ENCODE peak calls at places on chromosome 6, in eight cellular contexts. One of them, this sample, is unnamed.

GRCh38 chr6:113953346-113953745 is 17.6 kb downstream of the HDAC2 start:
- DNase-seq in transverse colon: no peak
- DNase-seq in spleen: no peak
- DNase-seq in esophagus muscularis mucosa: no peak
- DNase-seq in prostate gland: no peak
- DNase-seq in heart left ventricle: no peak
- DNase-seq in suprapubic skin: no peak
- DNase-seq in H1: no peak
- DNase-seq in this sample: no peak

GRCh38 chr6:141394125-141394536 is 738.6 kb upstream of the GJE1 start:
- DNase-seq in prostate gland: no peak
- DNase-seq in spleen: no peak
- DNase-seq in heart left ventricle: no peak
- DNase-seq in suprapubic skin: no peak
- DNase-seq in transverse colon: no peak
- DNase-seq in H1: no peak
- DNase-seq in esophagus muscularis mucosa: no peak
- DNase-seq in this sample: no peak

GRCh38 chr6:132919476-132919875 is 105.1 kb downstream of the RPS12 start:
- DNase-seq in H1: no peak
- DNase-seq in transverse colon: peak
- DNase-seq in esophagus muscularis mucosa: no peak
- DNase-seq in prostate gland: peak
- DNase-seq in heart left ventricle: peak
- DNase-seq in spleen: no peak
- DNase-seq in suprapubic skin: no peak
- DNase-seq in this sample: no peak

GRCh38 chr6:146827216-146827928 is 228.6 kb downstream of the ADGB start:
- DNase-seq in heart left ventricle: no peak
- DNase-seq in spleen: no peak
- DNase-seq in prostate gland: no peak
- DNase-seq in suprapubic skin: no peak
- DNase-seq in esophagus muscularis mucosa: no peak
- DNase-seq in transverse colon: no peak
- DNase-seq in H1: no peak
- DNase-seq in this sample: no peak

GRCh38 chr6:169008641-169009040 is 245.0 kb downstream of the THBS2 start:
- DNase-seq in esophagus muscularis mucosa: peak
- DNase-seq in suprapubic skin: no peak
- DNase-seq in H1: no peak
- DNase-seq in heart left ventricle: no peak
- DNase-seq in prostate gland: no peak
- DNase-seq in spleen: no peak
- DNase-seq in transverse colon: no peak
- DNase-seq in this sample: no peak

GRCh38 chr6:28648878-28649375 is 123.2 kb downstream of the GPX5 start:
- DNase-seq in spleen: no peak
- DNase-seq in transverse colon: no peak
- DNase-seq in prostate gland: no peak
- DNase-seq in esophagus muscularis mucosa: no peak
- DNase-seq in suprapubic skin: no peak
- DNase-seq in heart left ventricle: no peak
- DNase-seq in H1: peak
- DNase-seq in this sample: no peak

GRCh38 chr6:109799664-109800063 is 108.6 kb downstream of the FIG4 start:
- DNase-seq in heart left ventricle: no peak
- DNase-seq in transverse colon: no peak
- DNase-seq in spleen: no peak
- DNase-seq in suprapubic skin: no peak
- DNase-seq in H1: no peak
- DNase-seq in prostate gland: no peak
- DNase-seq in esophagus muscularis mucosa: no peak
- DNase-seq in this sample: no peak

GRCh38 chr6:110712238-110712637 is 103.0 kb downstream of the CDK19 start:
- DNase-seq in heart left ventricle: no peak
- DNase-seq in H1: no peak
- DNase-seq in transverse colon: no peak
- DNase-seq in esophagus muscularis mucosa: no peak
- DNase-seq in spleen: no peak
- DNase-seq in suprapubic skin: no peak
- DNase-seq in prostate gland: no peak
- DNase-seq in this sample: no peak

GRCh38 chr6:23218751-23219150 is 649.4 kb downstream of the HDGFL1 start:
- DNase-seq in spleen: no peak
- DNase-seq in prostate gland: no peak
- DNase-seq in H1: no peak
- DNase-seq in transverse colon: no peak
- DNase-seq in esophagus muscularis mucosa: no peak
- DNase-seq in heart left ventricle: no peak
- DNase-seq in suprapubic skin: no peak
- DNase-seq in this sample: no peak

GRCh38 chr6:5143625-5144311 is 58.6 kb downstream of the PPP1R3G start:
- DNase-seq in prostate gland: peak
- DNase-seq in esophagus muscularis mucosa: peak
- DNase-seq in transverse colon: peak
- DNase-seq in H1: peak
- DNase-seq in spleen: peak
- DNase-seq in heart left ventricle: peak
- DNase-seq in suprapubic skin: peak
- DNase-seq in this sample: peak

GRCh38 chr6:131807644-131808459 is at the start of gene ENPP1:
- DNase-seq in H1: peak
- DNase-seq in suprapubic skin: peak
- DNase-seq in spleen: peak
- DNase-seq in heart left ventricle: peak
- DNase-seq in esophagus muscularis mucosa: no peak
- DNase-seq in prostate gland: peak
- DNase-seq in transverse colon: peak
- DNase-seq in this sample: peak

GRCh38 chr6:75870389-75870788 is 121.3 kb downstream of the MYO6 start:
- DNase-seq in suprapubic skin: no peak
- DNase-seq in esophagus muscularis mucosa: no peak
- DNase-seq in transverse colon: no peak
- DNase-seq in prostate gland: no peak
- DNase-seq in H1: no peak
- DNase-seq in heart left ventricle: no peak
- DNase-seq in spleen: no peak
- DNase-seq in this sample: no peak

GRCh38 chr6:79543886-79544285 is 6.7 kb upstream of the LCA5 start:
- DNase-seq in esophagus muscularis mucosa: no peak
- DNase-seq in spleen: no peak
- DNase-seq in prostate gland: no peak
- DNase-seq in transverse colon: no peak
- DNase-seq in heart left ventricle: no peak
- DNase-seq in suprapubic skin: no peak
- DNase-seq in H1: no peak
- DNase-seq in this sample: no peak

GRCh38 chr6:50087231-50087954 is 37.7 kb upstream of the DEFB112 start:
- DNase-seq in suprapubic skin: no peak
- DNase-seq in esophagus muscularis mucosa: no peak
- DNase-seq in heart left ventricle: no peak
- DNase-seq in transverse colon: no peak
- DNase-seq in H1: no peak
- DNase-seq in prostate gland: no peak
- DNase-seq in spleen: no peak
- DNase-seq in this sample: peak

GRCh38 chr6:15430181-15430580 is 184.3 kb downstream of the JARID2 start:
- DNase-seq in transverse colon: no peak
- DNase-seq in suprapubic skin: no peak
- DNase-seq in H1: no peak
- DNase-seq in heart left ventricle: no peak
- DNase-seq in spleen: no peak
- DNase-seq in prostate gland: no peak
- DNase-seq in esophagus muscularis mucosa: no peak
- DNase-seq in this sample: no peak

GRCh38 chr6:124943658-124944057 is 18.6 kb upstream of the RNF217 start:
- DNase-seq in transverse colon: no peak
- DNase-seq in esophagus muscularis mucosa: no peak
- DNase-seq in heart left ventricle: no peak
- DNase-seq in H1: no peak
- DNase-seq in suprapubic skin: no peak
- DNase-seq in prostate gland: no peak
- DNase-seq in spleen: no peak
- DNase-seq in this sample: no peak

GRCh38 chr6:134451529-134451928 is 133.6 kb upstream of the SGK1 start:
- DNase-seq in transverse colon: no peak
- DNase-seq in prostate gland: no peak
- DNase-seq in suprapubic skin: no peak
- DNase-seq in esophagus muscularis mucosa: no peak
- DNase-seq in H1: no peak
- DNase-seq in heart left ventricle: no peak
- DNase-seq in spleen: no peak
- DNase-seq in this sample: no peak

GRCh38 chr6:169168302-169168630 is 85.4 kb downstream of the THBS2 start:
- DNase-seq in transverse colon: no peak
- DNase-seq in H1: no peak
- DNase-seq in esophagus muscularis mucosa: no peak
- DNase-seq in suprapubic skin: no peak
- DNase-seq in spleen: no peak
- DNase-seq in prostate gland: no peak
- DNase-seq in heart left ventricle: peak
- DNase-seq in this sample: no peak

GRCh38 chr6:32177182-32177787 is 920 bp upstream of the RNF5 start:
- DNase-seq in H1: peak
- DNase-seq in esophagus muscularis mucosa: no peak
- DNase-seq in suprapubic skin: no peak
- DNase-seq in prostate gland: no peak
- DNase-seq in transverse colon: no peak
- DNase-seq in spleen: no peak
- DNase-seq in heart left ventricle: peak
- DNase-seq in this sample: no peak

GRCh38 chr6:137495652-137496391 is 1.6 kb upstream of the OLIG3 start:
- DNase-seq in prostate gland: no peak
- DNase-seq in transverse colon: no peak
- DNase-seq in H1: peak
- DNase-seq in heart left ventricle: no peak
- DNase-seq in esophagus muscularis mucosa: peak
- DNase-seq in suprapubic skin: no peak
- DNase-seq in spleen: no peak
- DNase-seq in this sample: no peak

GRCh38 chr6:158825951-158826306 is 6.8 kb upstream of the EZR start:
- DNase-seq in suprapubic skin: no peak
- DNase-seq in spleen: no peak
- DNase-seq in esophagus muscularis mucosa: no peak
- DNase-seq in transverse colon: no peak
- DNase-seq in prostate gland: no peak
- DNase-seq in H1: no peak
- DNase-seq in heart left ventricle: peak
- DNase-seq in this sample: no peak

GRCh38 chr6:63049216-63049615 is 162.1 kb upstream of the FKBP1C start:
- DNase-seq in esophagus muscularis mucosa: no peak
- DNase-seq in spleen: no peak
- DNase-seq in heart left ventricle: no peak
- DNase-seq in transverse colon: no peak
- DNase-seq in suprapubic skin: no peak
- DNase-seq in prostate gland: no peak
- DNase-seq in H1: no peak
- DNase-seq in this sample: no peak

GRCh38 chr6:5345324-5345723 is 84.0 kb downstream of the FARS2 start:
- DNase-seq in spleen: no peak
- DNase-seq in esophagus muscularis mucosa: no peak
- DNase-seq in transverse colon: no peak
- DNase-seq in heart left ventricle: no peak
- DNase-seq in H1: no peak
- DNase-seq in prostate gland: no peak
- DNase-seq in suprapubic skin: no peak
- DNase-seq in this sample: no peak

GRCh38 chr6:135851442-135852271 is at the start of gene PDE7B:
- DNase-seq in esophagus muscularis mucosa: no peak
- DNase-seq in transverse colon: peak
- DNase-seq in suprapubic skin: peak
- DNase-seq in spleen: peak
- DNase-seq in heart left ventricle: peak
- DNase-seq in prostate gland: peak
- DNase-seq in H1: peak
- DNase-seq in this sample: peak
- TF ChIP-seq POLR2A in esophagus muscularis mucosa: peak
- TF ChIP-seq POLR2A in transverse colon: peak
- TF ChIP-seq POLR2A in suprapubic skin: peak
- TF ChIP-seq POLR2A in spleen: no peak
- TF ChIP-seq POLR2A in heart left ventricle: peak
- TF ChIP-seq POLR2A in prostate gland: peak
- TF ChIP-seq POLR2A in H1: no peak
- TF ChIP-seq POLR2A in this sample: peak

DNA sequence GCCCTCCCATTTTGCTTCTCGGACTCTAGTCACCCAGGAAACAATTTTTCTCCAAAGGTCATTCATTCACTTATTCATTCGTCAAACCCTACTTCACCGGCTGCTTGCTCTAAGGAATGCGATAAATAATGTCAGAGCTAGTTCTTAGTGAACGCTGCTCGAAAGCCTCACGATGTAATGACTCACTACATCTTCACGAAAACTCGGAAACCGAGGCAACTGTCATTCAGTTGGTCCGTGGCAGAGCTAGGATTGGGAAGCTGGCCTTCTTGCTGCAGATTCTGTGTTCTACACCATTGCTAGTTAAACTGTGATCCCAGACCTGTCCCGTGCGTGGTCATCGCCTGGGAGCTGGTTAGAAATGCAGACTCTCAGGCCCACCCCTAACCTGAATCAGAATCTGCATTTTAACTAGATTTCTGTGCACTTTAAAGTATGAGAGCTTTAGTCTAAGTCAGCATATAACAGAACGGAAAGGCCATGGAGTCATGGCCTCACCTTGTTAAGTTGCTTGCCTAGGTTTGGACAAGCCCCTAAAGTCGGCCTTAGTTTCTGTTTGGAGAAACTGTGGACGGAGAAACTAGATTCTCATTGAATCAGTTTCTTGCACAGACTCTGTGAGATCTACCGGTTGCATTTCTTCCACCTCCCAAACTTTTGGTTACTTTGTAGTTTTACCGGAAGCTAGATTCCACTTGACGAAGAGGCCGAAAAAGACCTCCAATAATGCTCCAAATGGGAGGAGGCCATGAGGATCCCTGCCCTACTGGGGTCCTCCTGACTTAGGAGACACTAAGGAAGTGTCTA is 640 bp upstream of the CCND3 start:
- DNase-seq in transverse colon: no peak
- DNase-seq in esophagus muscularis mucosa: no peak
- DNase-seq in spleen: no peak
- DNase-seq in prostate gland: no peak
- DNase-seq in suprapubic skin: no peak
- DNase-seq in H1: no peak
- DNase-seq in heart left ventricle: no peak
- DNase-seq in this sample: no peak
- TF ChIP-seq POLR2A in transverse colon: no peak
- TF ChIP-seq POLR2A in esophagus muscularis mucosa: no peak
- TF ChIP-seq POLR2A in spleen: no peak
- TF ChIP-seq POLR2A in prostate gland: no peak
- TF ChIP-seq POLR2A in suprapubic skin: no peak
- TF ChIP-seq POLR2A in H1: no peak
- TF ChIP-seq POLR2A in heart left ventricle: no peak
- TF ChIP-seq POLR2A in this sample: no peak

GRCh38 chr6:112187736-112188135 is 66.6 kb downstream of the LAMA4 start:
- DNase-seq in H1: no peak
- DNase-seq in suprapubic skin: no peak
- DNase-seq in esophagus muscularis mucosa: no peak
- DNase-seq in spleen: no peak
- DNase-seq in transverse colon: no peak
- DNase-seq in heart left ventricle: no peak
- DNase-seq in prostate gland: no peak
- DNase-seq in this sample: no peak
- TF ChIP-seq POLR2A in H1: no peak
- TF ChIP-seq POLR2A in suprapubic skin: no peak
- TF ChIP-seq POLR2A in esophagus muscularis mucosa: no peak
- TF ChIP-seq POLR2A in spleen: no peak
- TF ChIP-seq POLR2A in transverse colon: no peak
- TF ChIP-seq POLR2A in heart left ventricle: no peak
- TF ChIP-seq POLR2A in prostate gland: no peak
- TF ChIP-seq POLR2A in this sample: no peak

GRCh38 chr6:68635412-68635705 is 277 bp downstream of the ADGRB3 start:
- DNase-seq in spleen: no peak
- DNase-seq in prostate gland: no peak
- DNase-seq in heart left ventricle: no peak
- DNase-seq in suprapubic skin: no peak
- DNase-seq in esophagus muscularis mucosa: no peak
- DNase-seq in transverse colon: no peak
- DNase-seq in H1: no peak
- DNase-seq in this sample: no peak
- TF ChIP-seq POLR2A in spleen: no peak
- TF ChIP-seq POLR2A in prostate gland: no peak
- TF ChIP-seq POLR2A in heart left ventricle: no peak
- TF ChIP-seq POLR2A in suprapubic skin: no peak
- TF ChIP-seq POLR2A in esophagus muscularis mucosa: no peak
- TF ChIP-seq POLR2A in transverse colon: no peak
- TF ChIP-seq POLR2A in H1: no peak
- TF ChIP-seq POLR2A in this sample: no peak

This sample was measured in H54.